ENCODE peak calls at places on chromosome 11, in four cellular contexts. Y, M, I and D are unnamed samples.

GRCh38 chr11:73538381-73538872 is 59.5 kb downstream of the FAM168A start:
- DNase-seq in Y (no peak), M (no peak), I (no peak), D (no peak)

GRCh38 chr11:120073196-120073595 is 64.7 kb downstream of the TRIM29 start:
- DNase-seq in Y (no peak), M (no peak), I (no peak), D (no peak)

GRCh38 chr11:65366340-65366773 is 11.8 kb downstream of the TIGD3 start:
- DNase-seq in Y (peak; percentile 59), M (peak; percentile 65), I (peak; percentile 41), D (no peak)

GRCh38 chr11:19398273-19398672 is 157.5 kb upstream of the E2F8 start:
- DNase-seq in Y (no peak), M (no peak), I (no peak), D (peak; percentile 39)

GRCh38 chr11:48101958-48102357 is 114.7 kb upstream of the OR4B1 start:
- DNase-seq in Y (no peak), M (no peak), I (no peak), D (no peak)

GRCh38 chr11:106088896-106089295 is 11.4 kb downstream of the AASDHPPT start:
- DNase-seq in Y (no peak), M (no peak), I (no peak), D (no peak)

GRCh38 chr11:106986261-106986660 is 32.0 kb downstream of the GUCY1A2 start:
- DNase-seq in Y (no peak), M (no peak), I (no peak), D (no peak)

GRCh38 chr11:63882555-63883242 is 34.3 kb downstream of the RCOR2 start:
- DNase-seq in Y (peak; percentile 61), M (no peak), I (peak; percentile 39), D (no peak)

GRCh38 chr11:120546312-120547205 is 35.0 kb downstream of the GRIK4 start:
- DNase-seq in Y (peak; percentile 37), M (peak; percentile 96), I (peak; percentile 68), D (no peak)

GRCh38 chr11:12090761-12091261 is 19.6 kb upstream of the MICAL2 start:
- DNase-seq in Y (peak; percentile 92), M (peak; percentile 97), I (no peak), D (no peak)

GRCh38 chr11:19913236-19913892 is 200.7 kb downstream of the NAV2 start:
- DNase-seq in Y (no peak), M (no peak), I (no peak), D (no peak)

GRCh38 chr11:61103851-61104423 is 1.6 kb downstream of the CD5 start:
- DNase-seq in Y (no peak), M (no peak), I (no peak), D (no peak)

GRCh38 chr11:126733685-126734084 is 266.9 kb downstream of the KIRREL3 start:
- DNase-seq in Y (no peak), M (no peak), I (no peak), D (no peak)

GRCh38 chr11:39374963-39375698 is 2084.3 kb downstream of the LRRC4C start:
- DNase-seq in Y (no peak), M (peak; percentile 9), I (no peak), D (no peak)

GRCh38 chr11:27718853-27719574 is 18.8 kb upstream of the BDNF start:
- DNase-seq in Y (no peak), M (no peak), I (no peak), D (peak; percentile 74)

GRCh38 chr11:64485077-64485476 is 105.9 kb upstream of the SLC22A12 start:
- DNase-seq in Y (no peak), M (no peak), I (no peak), D (no peak)

GRCh38 chr11:66101055-66101454 is 31.0 kb downstream of the PACS1 start:
- DNase-seq in Y (no peak), M (no peak), I (no peak), D (no peak)

GRCh38 chr11:8760896-8761295 is 78.3 kb downstream of the RPL27A start:
- DNase-seq in Y (no peak), M (no peak), I (no peak), D (no peak)

GRCh38 chr11:122491486-122491885 is 164.0 kb upstream of the UBASH3B start:
- DNase-seq in Y (no peak), M (peak; percentile 84), I (peak; percentile 27), D (no peak)

GRCh38 chr11:92149996-92150395 is 74.6 kb upstream of the FAT3 start:
- DNase-seq in Y (no peak), M (no peak), I (no peak), D (no peak)

GRCh38 chr11:71548120-71548519 is at the start of gene KRTAP5-9:
- DNase-seq in Y (no peak), M (no peak), I (no peak), D (no peak)

GRCh38 chr11:32213223-32213622 is 122.3 kb downstream of the RCN1 start:
- DNase-seq in Y (no peak), M (peak; percentile 37), I (no peak), D (no peak)

GRCh38 chr11:71451596-71452353 is 1.2 kb upstream of the NADSYN1 start:
- DNase-seq in Y (peak; percentile 50), M (no peak), I (no peak), D (no peak)

GRCh38 chr11:129997513-129997912 is 5.1 kb downstream of the PRDM10 start:
- DNase-seq in Y (no peak), M (no peak), I (no peak), D (no peak)

GRCh38 chr11:24386551-24387404 is 110.1 kb upstream of the LUZP2 start:
- DNase-seq in Y (peak; percentile 33), M (peak; percentile 8), I (no peak), D (no peak)

GRCh38 chr11:32348502-32348901 is 86.8 kb downstream of the WT1 start:
- DNase-seq in Y (no peak), M (no peak), I (no peak), D (no peak)

GRCh38 chr11:122210378-122210995 is 94.5 kb upstream of the BLID start:
- DNase-seq in Y (no peak), M (no peak), I (no peak), D (no peak)

GRCh38 chr11:126146454-126147192 is 64.8 kb downstream of the RPUSD4 start:
- DNase-seq in Y (no peak), M (no peak), I (no peak), D (no peak)

GRCh38 chr11:726278-726915 is 20.4 kb downstream of the EPS8L2 start:
- DNase-seq in Y (peak; percentile 57), M (peak; percentile 83), I (peak; percentile 78), D (peak; percentile 81)
- TF ChIP-seq CTCF in Y (no peak), M (no peak), I (no peak), D (no peak)

DNA sequence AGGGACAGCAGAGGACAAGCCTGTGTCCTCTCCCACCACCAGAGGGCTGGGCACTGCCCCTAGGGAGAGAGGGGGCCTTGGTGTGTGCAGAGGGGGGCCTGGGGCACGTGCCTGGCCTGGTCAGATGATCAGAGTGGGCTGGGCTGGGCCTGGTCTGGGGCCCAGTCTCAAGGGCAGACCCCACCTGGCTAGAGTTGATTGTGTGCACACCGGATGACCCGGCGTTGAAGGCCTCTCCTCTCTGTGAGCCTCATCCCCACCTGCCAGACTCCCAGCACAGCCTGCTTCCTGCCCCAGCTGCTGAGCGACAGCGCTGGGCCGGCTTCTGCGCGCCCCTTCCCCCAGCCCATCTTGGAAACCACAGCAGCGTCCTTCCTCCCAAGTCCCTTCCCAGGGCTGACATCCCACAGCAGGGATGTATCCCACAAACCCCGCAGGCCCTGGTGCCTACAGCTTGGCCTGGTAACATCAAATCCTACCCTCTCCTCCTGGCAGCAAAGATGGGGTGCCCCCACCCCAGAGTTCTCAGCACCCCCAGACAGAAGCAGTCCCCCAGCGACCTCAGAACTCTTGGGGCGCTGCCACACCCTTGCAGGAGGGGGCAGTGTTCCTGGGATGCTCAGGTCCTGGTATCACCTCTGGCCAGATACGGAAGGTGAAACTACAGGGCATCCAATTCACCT is 11.1 kb upstream of the TSSC4 start:
- DNase-seq in Y (no peak), M (no peak), I (no peak), D (no peak)
- TF ChIP-seq CTCF in Y (no peak), M (no peak), I (no peak), D (peak; percentile 23)

DNA sequence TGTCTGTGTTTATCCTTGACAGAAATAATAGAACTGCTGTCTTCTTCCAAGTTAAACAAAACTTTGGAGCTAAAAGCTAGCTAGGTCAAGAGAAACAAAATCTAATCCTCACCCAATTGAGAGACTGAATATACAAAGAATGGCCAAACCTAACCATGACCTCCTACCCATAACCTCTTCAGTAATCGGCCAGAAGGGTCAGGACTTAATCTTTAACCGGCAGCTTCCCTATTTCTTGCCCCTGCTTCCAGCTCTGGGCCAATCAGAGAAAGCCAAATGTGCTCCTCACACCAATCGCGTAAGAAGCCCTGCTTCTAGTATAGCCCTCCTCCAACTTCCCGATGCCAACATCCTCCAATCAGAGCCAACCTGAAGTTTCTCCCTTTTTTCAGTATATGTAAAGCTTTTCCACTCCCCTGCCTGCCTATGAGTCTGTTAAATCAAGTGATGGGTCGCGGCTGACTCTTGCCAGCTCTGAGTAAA is 1.7 kb upstream of the DDX6 start:
- DNase-seq in Y (peak; percentile 89), M (peak; percentile 61), I (peak; percentile 77), D (no peak)
- TF ChIP-seq CTCF in Y (no peak), M (no peak), I (no peak), D (no peak)

GRCh38 chr11:124970925-124971324 is 16.9 kb downstream of the CCDC15 start:
- DNase-seq in Y (no peak), M (peak; percentile 46), I (no peak), D (no peak)
- TF ChIP-seq CTCF in Y (no peak), M (peak; percentile 10), I (no peak), D (no peak)

GRCh38 chr11:124071622-124071948 is 30.5 kb upstream of the OR10G7 start:
- DNase-seq in Y (no peak), M (no peak), I (no peak), D (no peak)
- TF ChIP-seq CTCF in Y (no peak), M (no peak), I (no peak), D (peak; percentile 17)

GRCh38 chr11:35166369-35167360 is 27.7 kb downstream of the CD44 start:
- DNase-seq in Y (no peak), M (peak; percentile 98), I (peak; percentile 39), D (no peak)
- TF ChIP-seq CTCF in Y (no peak), M (no peak), I (no peak), D (no peak)

DNA sequence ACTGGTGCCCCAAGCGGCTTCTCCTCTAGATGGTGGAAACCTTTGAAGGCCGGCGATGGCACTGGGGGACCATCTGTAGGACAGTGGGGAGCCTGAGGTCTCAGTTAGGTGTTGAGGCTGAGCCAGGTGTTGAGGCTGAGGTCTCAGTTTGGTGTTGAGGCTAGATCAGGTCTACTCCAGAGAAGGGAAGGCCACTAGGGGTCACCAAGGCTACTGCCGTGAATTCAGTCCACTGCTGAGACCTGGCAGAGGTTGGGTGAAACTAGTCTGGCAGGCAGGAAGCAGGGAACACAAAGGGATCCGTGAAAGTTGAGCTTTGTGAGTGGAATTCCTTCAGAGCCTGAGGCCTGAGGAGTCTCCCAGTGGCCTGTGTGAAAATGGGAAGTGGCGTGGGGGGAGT is 123.8 kb upstream of the FGF3 start:
- DNase-seq in Y (no peak), M (peak; percentile 26), I (no peak), D (no peak)
- TF ChIP-seq CTCF in Y (no peak), M (no peak), I (no peak), D (peak; percentile 21)

DNA sequence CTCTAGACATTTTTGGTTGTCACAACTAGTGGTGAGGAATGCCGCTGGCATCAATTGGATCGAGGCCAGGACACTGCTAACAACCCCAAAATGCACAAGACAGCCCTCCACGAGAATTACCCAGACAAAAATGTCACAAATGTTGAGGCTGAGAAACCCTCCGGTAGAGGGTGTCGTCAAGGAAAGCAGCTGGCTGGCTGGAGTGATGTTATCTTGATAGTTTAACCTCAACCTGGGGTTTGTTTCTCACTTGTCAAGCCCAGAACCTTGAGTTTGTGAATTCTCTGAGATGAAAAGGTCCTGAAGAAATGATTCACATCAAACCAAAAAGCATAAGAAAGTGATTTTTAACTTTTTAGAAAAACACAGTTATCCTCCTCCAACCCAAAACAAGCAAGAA is 21.1 kb upstream of the TMPRSS13 start:
- DNase-seq in Y (peak; percentile 43), M (no peak), I (no peak), D (no peak)
- TF ChIP-seq CTCF in Y (peak; percentile 29), M (no peak), I (no peak), D (peak; percentile 33)